ENCODE peak calls at places on chromosomes 5 and 9, in nine cellular contexts. One of them, this sample, is unnamed.

GRCh38 chr5:170562166-170562565 is 58.3 kb downstream of the KCNIP1 start:
- DNase-seq in PC-9: no peak
- DNase-seq in osteoblast: no peak
- DNase-seq in sigmoid colon: no peak
- DNase-seq in heart left ventricle: no peak
- DNase-seq in astrocyte: no peak
- DNase-seq in H9: no peak
- DNase-seq in A549: no peak
- DNase-seq in breast epithelium: no peak
- DNase-seq in this sample: no peak

GRCh38 chr9:99085949-99086948 is 18.7 kb upstream of the TGFBR1 start:
- DNase-seq in PC-9: no peak
- DNase-seq in osteoblast: peak
- DNase-seq in sigmoid colon: no peak
- DNase-seq in heart left ventricle: no peak
- DNase-seq in astrocyte: peak
- DNase-seq in H9: no peak
- DNase-seq in A549: no peak
- DNase-seq in breast epithelium: no peak
- DNase-seq in this sample: no peak

GRCh38 chr9:95876595-95876994 is 1.1 kb downstream of the ERCC6L2 start:
- DNase-seq in PC-9: peak
- DNase-seq in osteoblast: no peak
- DNase-seq in sigmoid colon: no peak
- DNase-seq in heart left ventricle: no peak
- DNase-seq in astrocyte: no peak
- DNase-seq in H9: no peak
- DNase-seq in A549: no peak
- DNase-seq in breast epithelium: no peak
- DNase-seq in this sample: peak

GRCh38 chr9:12770261-12770660 is 4.6 kb upstream of the LURAP1L start:
- DNase-seq in PC-9: no peak
- DNase-seq in osteoblast: no peak
- DNase-seq in sigmoid colon: no peak
- DNase-seq in heart left ventricle: no peak
- DNase-seq in astrocyte: no peak
- DNase-seq in H9: no peak
- DNase-seq in A549: no peak
- DNase-seq in breast epithelium: no peak
- DNase-seq in this sample: no peak

GRCh38 chr5:167573274-167574127 is 717.9 kb upstream of the WWC1 start:
- DNase-seq in PC-9: no peak
- DNase-seq in osteoblast: no peak
- DNase-seq in sigmoid colon: no peak
- DNase-seq in heart left ventricle: no peak
- DNase-seq in astrocyte: peak
- DNase-seq in H9: peak
- DNase-seq in A549: no peak
- DNase-seq in breast epithelium: no peak
- DNase-seq in this sample: peak

GRCh38 chr9:68851657-68852056 is 146.6 kb downstream of the PIP5K1B start:
- DNase-seq in PC-9: no peak
- DNase-seq in osteoblast: no peak
- DNase-seq in sigmoid colon: no peak
- DNase-seq in heart left ventricle: no peak
- DNase-seq in astrocyte: no peak
- DNase-seq in H9: no peak
- DNase-seq in A549: no peak
- DNase-seq in breast epithelium: no peak
- DNase-seq in this sample: peak

GRCh38 chr5:73299665-73300435 is 126.9 kb downstream of the TMEM174 start:
- DNase-seq in PC-9: no peak
- DNase-seq in osteoblast: no peak
- DNase-seq in sigmoid colon: no peak
- DNase-seq in heart left ventricle: no peak
- DNase-seq in astrocyte: no peak
- DNase-seq in H9: peak
- DNase-seq in A549: no peak
- DNase-seq in breast epithelium: no peak
- DNase-seq in this sample: no peak

GRCh38 chr5:68550031-68550430 is 334.5 kb downstream of the PIK3R1 start:
- DNase-seq in PC-9: no peak
- DNase-seq in osteoblast: no peak
- DNase-seq in sigmoid colon: no peak
- DNase-seq in heart left ventricle: no peak
- DNase-seq in astrocyte: no peak
- DNase-seq in H9: no peak
- DNase-seq in A549: no peak
- DNase-seq in breast epithelium: no peak
- DNase-seq in this sample: no peak

GRCh38 chr9:109477269-109478203 is 20.6 kb downstream of the PTPN3 start:
- DNase-seq in PC-9: peak
- DNase-seq in osteoblast: no peak
- DNase-seq in sigmoid colon: no peak
- DNase-seq in heart left ventricle: no peak
- DNase-seq in astrocyte: no peak
- DNase-seq in H9: no peak
- DNase-seq in A549: peak
- DNase-seq in breast epithelium: no peak
- DNase-seq in this sample: peak

GRCh38 chr5:68074048-68074632 is 141.4 kb upstream of the PIK3R1 start:
- DNase-seq in PC-9: no peak
- DNase-seq in osteoblast: no peak
- DNase-seq in sigmoid colon: peak
- DNase-seq in heart left ventricle: no peak
- DNase-seq in astrocyte: no peak
- DNase-seq in H9: no peak
- DNase-seq in A549: no peak
- DNase-seq in breast epithelium: peak
- DNase-seq in this sample: peak

GRCh38 chr5:77957516-77957915 is 181.4 kb upstream of the TBCA start:
- DNase-seq in PC-9: no peak
- DNase-seq in osteoblast: no peak
- DNase-seq in sigmoid colon: no peak
- DNase-seq in heart left ventricle: no peak
- DNase-seq in astrocyte: no peak
- DNase-seq in H9: peak
- DNase-seq in A549: no peak
- DNase-seq in breast epithelium: no peak
- DNase-seq in this sample: no peak

GRCh38 chr9:134861586-134862334 is 18.9 kb upstream of the FCN2 start:
- DNase-seq in PC-9: no peak
- DNase-seq in osteoblast: no peak
- DNase-seq in sigmoid colon: peak
- DNase-seq in heart left ventricle: no peak
- DNase-seq in astrocyte: no peak
- DNase-seq in H9: peak
- DNase-seq in A549: no peak
- DNase-seq in breast epithelium: no peak
- DNase-seq in this sample: no peak

GRCh38 chr9:134855231-134855899 is 25.2 kb upstream of the FCN2 start:
- DNase-seq in PC-9: no peak
- DNase-seq in osteoblast: peak
- DNase-seq in sigmoid colon: no peak
- DNase-seq in heart left ventricle: no peak
- DNase-seq in astrocyte: no peak
- DNase-seq in H9: peak
- DNase-seq in A549: no peak
- DNase-seq in breast epithelium: no peak
- DNase-seq in this sample: no peak

GRCh38 chr9:134860510-134860909 is 20.1 kb upstream of the FCN2 start:
- DNase-seq in PC-9: no peak
- DNase-seq in osteoblast: no peak
- DNase-seq in sigmoid colon: peak
- DNase-seq in heart left ventricle: no peak
- DNase-seq in astrocyte: no peak
- DNase-seq in H9: peak
- DNase-seq in A549: no peak
- DNase-seq in breast epithelium: no peak
- DNase-seq in this sample: no peak

GRCh38 chr9:134855900-134856377 is 24.7 kb upstream of the FCN2 start:
- DNase-seq in PC-9: no peak
- DNase-seq in osteoblast: peak
- DNase-seq in sigmoid colon: no peak
- DNase-seq in heart left ventricle: no peak
- DNase-seq in astrocyte: no peak
- DNase-seq in H9: no peak
- DNase-seq in A549: no peak
- DNase-seq in breast epithelium: no peak
- DNase-seq in this sample: no peak

GRCh38 chr9:134858051-134858841 is 22.4 kb upstream of the FCN2 start:
- DNase-seq in PC-9: peak
- DNase-seq in osteoblast: peak
- DNase-seq in sigmoid colon: peak
- DNase-seq in heart left ventricle: no peak
- DNase-seq in astrocyte: peak
- DNase-seq in H9: peak
- DNase-seq in A549: peak
- DNase-seq in breast epithelium: peak
- DNase-seq in this sample: peak
- TF ChIP-seq CTCF in PC-9: no peak
- TF ChIP-seq CTCF in osteoblast: peak
- TF ChIP-seq CTCF in sigmoid colon: no peak
- TF ChIP-seq CTCF in heart left ventricle: no peak
- TF ChIP-seq CTCF in astrocyte: no peak
- TF ChIP-seq CTCF in H9: peak
- TF ChIP-seq CTCF in A549: no peak
- TF ChIP-seq CTCF in breast epithelium: no peak
- TF ChIP-seq CTCF in this sample: no peak

GRCh38 chr5:140192715-140193428 is 17.9 kb downstream of the CYSTM1 start:
- DNase-seq in PC-9: no peak
- DNase-seq in osteoblast: no peak
- DNase-seq in sigmoid colon: no peak
- DNase-seq in heart left ventricle: no peak
- DNase-seq in astrocyte: no peak
- DNase-seq in H9: no peak
- DNase-seq in A549: no peak
- DNase-seq in breast epithelium: no peak
- DNase-seq in this sample: no peak

GRCh38 chr5:140190868-140191209 is 15.9 kb downstream of the CYSTM1 start:
- DNase-seq in PC-9: no peak
- DNase-seq in osteoblast: no peak
- DNase-seq in sigmoid colon: no peak
- DNase-seq in heart left ventricle: no peak
- DNase-seq in astrocyte: no peak
- DNase-seq in H9: no peak
- DNase-seq in A549: no peak
- DNase-seq in breast epithelium: no peak
- DNase-seq in this sample: no peak

GRCh38 chr5:140189977-140190867 is 15.2 kb downstream of the CYSTM1 start:
- DNase-seq in PC-9: no peak
- DNase-seq in osteoblast: peak
- DNase-seq in sigmoid colon: no peak
- DNase-seq in heart left ventricle: no peak
- DNase-seq in astrocyte: peak
- DNase-seq in H9: no peak
- DNase-seq in A549: no peak
- DNase-seq in breast epithelium: no peak
- DNase-seq in this sample: no peak

GRCh38 chr5:140186155-140186753 is 11.3 kb downstream of the CYSTM1 start:
- DNase-seq in PC-9: no peak
- DNase-seq in osteoblast: no peak
- DNase-seq in sigmoid colon: no peak
- DNase-seq in heart left ventricle: no peak
- DNase-seq in astrocyte: no peak
- DNase-seq in H9: no peak
- DNase-seq in A549: no peak
- DNase-seq in breast epithelium: no peak
- DNase-seq in this sample: no peak

GRCh38 chr5:140189253-140189652 is 14.3 kb downstream of the CYSTM1 start:
- DNase-seq in PC-9: no peak
- DNase-seq in osteoblast: no peak
- DNase-seq in sigmoid colon: no peak
- DNase-seq in heart left ventricle: no peak
- DNase-seq in astrocyte: no peak
- DNase-seq in H9: no peak
- DNase-seq in A549: no peak
- DNase-seq in breast epithelium: no peak
- DNase-seq in this sample: no peak
- H3K27ac ChIP-seq in PC-9: no peak
- H3K27ac ChIP-seq in osteoblast: no peak
- H3K27ac ChIP-seq in sigmoid colon: no peak
- H3K27ac ChIP-seq in heart left ventricle: no peak
- H3K27ac ChIP-seq in astrocyte: no peak
- H3K27ac ChIP-seq in H9: no peak
- H3K27ac ChIP-seq in A549: no peak
- H3K27ac ChIP-seq in breast epithelium: no peak
- H3K27ac ChIP-seq in this sample: no peak

DNA sequence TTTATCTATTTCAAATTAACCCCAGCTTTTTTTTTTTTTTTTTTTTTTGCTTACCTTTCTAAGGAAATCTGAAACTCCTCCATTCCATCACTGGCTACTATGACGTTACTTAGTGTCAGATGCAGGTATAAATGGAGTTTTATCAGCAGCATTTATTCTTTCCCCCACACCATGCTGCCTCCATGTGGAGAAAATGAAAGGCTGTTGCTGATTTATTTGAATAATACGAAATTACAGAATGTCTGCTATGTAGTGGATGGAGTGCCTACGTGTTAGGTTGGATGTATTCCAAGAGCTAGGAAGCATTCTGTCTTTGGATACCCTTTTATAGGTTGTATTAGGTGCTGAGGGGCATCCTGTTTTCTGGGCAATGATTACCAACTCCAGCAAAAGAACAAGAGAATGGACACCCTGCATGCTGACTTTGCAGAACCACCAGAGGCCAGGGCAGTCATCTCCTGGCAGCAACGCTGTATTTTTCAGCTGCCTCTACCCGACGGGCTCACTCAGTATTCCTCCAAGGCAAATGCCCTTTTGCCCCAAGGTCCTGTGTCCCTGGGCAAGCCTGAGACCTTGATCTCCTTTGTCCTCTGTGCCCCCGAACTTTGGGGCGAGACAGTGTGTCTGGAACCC is 199.5 kb downstream of the ALDH1A1 start:
- DNase-seq in PC-9: no peak
- DNase-seq in osteoblast: no peak
- DNase-seq in sigmoid colon: no peak
- DNase-seq in heart left ventricle: no peak
- DNase-seq in astrocyte: peak
- DNase-seq in H9: no peak
- DNase-seq in A549: peak
- DNase-seq in breast epithelium: no peak
- DNase-seq in this sample: peak
- TF ChIP-seq CTCF in PC-9: peak
- TF ChIP-seq CTCF in osteoblast: peak
- TF ChIP-seq CTCF in sigmoid colon: no peak
- TF ChIP-seq CTCF in heart left ventricle: peak
- TF ChIP-seq CTCF in astrocyte: peak
- TF ChIP-seq CTCF in H9: peak
- TF ChIP-seq CTCF in A549: peak
- TF ChIP-seq CTCF in breast epithelium: no peak
- TF ChIP-seq CTCF in this sample: no peak

DNA sequence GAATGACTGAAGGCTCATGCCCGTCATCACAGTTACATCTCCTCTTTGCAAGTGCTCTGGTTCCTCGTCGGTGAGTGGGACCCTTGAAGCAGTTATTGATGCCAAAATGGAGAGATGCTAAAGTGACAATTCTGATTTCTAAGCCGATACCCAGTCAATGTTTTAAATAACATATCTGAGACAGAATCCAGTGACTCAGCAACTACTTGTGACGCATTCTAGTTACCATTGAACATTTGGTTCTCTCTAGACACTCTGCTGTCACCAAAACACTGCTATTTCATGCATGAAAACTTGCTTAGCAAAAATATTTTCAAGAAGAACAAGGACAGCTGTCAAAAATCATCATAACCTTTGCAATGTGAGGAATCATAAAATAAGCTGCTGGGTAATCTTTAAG is 412.6 kb downstream of the CTNND2 start:
- DNase-seq in PC-9: no peak
- DNase-seq in osteoblast: no peak
- DNase-seq in sigmoid colon: no peak
- DNase-seq in heart left ventricle: no peak
- DNase-seq in astrocyte: no peak
- DNase-seq in H9: no peak
- DNase-seq in A549: no peak
- DNase-seq in breast epithelium: no peak
- DNase-seq in this sample: no peak
- H3K27ac ChIP-seq in PC-9: no peak
- H3K27ac ChIP-seq in osteoblast: no peak
- H3K27ac ChIP-seq in sigmoid colon: no peak
- H3K27ac ChIP-seq in heart left ventricle: no peak
- H3K27ac ChIP-seq in astrocyte: no peak
- H3K27ac ChIP-seq in H9: no peak
- H3K27ac ChIP-seq in A549: no peak
- H3K27ac ChIP-seq in breast epithelium: no peak
- H3K27ac ChIP-seq in this sample: no peak

This sample was measured in RWPE1.